ENCODE peak calls at places on chromosomes 2 and 18, in seven cellular contexts. S is endothelial cell of umbilical vein, R is transverse colon, Y is breast epithelium, I is upper lobe of left lung, T is heart left ventricle, U is stomach. B is an unnamed sample.

GRCh38 chr2:23160006-23160405 is 225.0 kb upstream of the KLHL29 start:
- DNase-seq in S (no peak), R (no peak), Y (no peak), I (no peak), T (no peak), U (no peak), B (no peak)

GRCh38 chr18:48877941-48878340 is 72.8 kb downstream of the SMAD7 start:
- DNase-seq in S (no peak), R (no peak), Y (no peak), I (no peak), T (no peak), U (no peak), B (no peak)

GRCh38 chr2:236922061-236922460 is 163.6 kb upstream of the COPS8 start:
- DNase-seq in S (no peak), R (no peak), Y (no peak), I (no peak), T (no peak), U (peak; percentile 25), B (no peak)

GRCh38 chr2:1827686-1828085 is 83.4 kb upstream of the PXDN start:
- DNase-seq in S (no peak), R (no peak), Y (no peak), I (no peak), T (no peak), U (no peak), B (peak; percentile 47)

GRCh38 chr2:45992021-45992745 is 305.0 kb upstream of the EPAS1 start:
- DNase-seq in S (no peak), R (peak; percentile 77), Y (no peak), I (peak; percentile 78), T (no peak), U (peak; percentile 84), B (no peak)

GRCh38 chr18:75211721-75212625 is 1.4 kb downstream of the TSHZ1 start:
- DNase-seq in S (peak; percentile 56), R (peak; percentile 39), Y (no peak), I (peak; percentile 69), T (peak; percentile 66), U (no peak), B (peak; percentile 40)

GRCh38 chr2:203340791-203341487 is 12.7 kb downstream of the ABI2 start:
- DNase-seq in S (peak; percentile 81), R (no peak), Y (no peak), I (no peak), T (no peak), U (no peak), B (no peak)

GRCh38 chr18:69469444-69469919 is 68.8 kb downstream of the DOK6 start:
- DNase-seq in S (no peak), R (no peak), Y (no peak), I (no peak), T (no peak), U (no peak), B (no peak)

GRCh38 chr2:240463274-240463865 is 27.9 kb downstream of the GPC1 start:
- DNase-seq in S (no peak), R (peak; percentile 5), Y (peak; percentile 49), I (peak; percentile 19), T (peak; percentile 6), U (peak; percentile 16), B (peak; percentile 12)

GRCh38 chr2:108640731-108641130 is 78.6 kb upstream of the RANBP2 start:
- DNase-seq in S (peak; percentile 38), R (no peak), Y (no peak), I (no peak), T (no peak), U (no peak), B (no peak)

GRCh38 chr2:85216051-85216431 is 82.8 kb downstream of the TCF7L1 start:
- DNase-seq in S (no peak), R (no peak), Y (no peak), I (no peak), T (no peak), U (no peak), B (no peak)

DNA sequence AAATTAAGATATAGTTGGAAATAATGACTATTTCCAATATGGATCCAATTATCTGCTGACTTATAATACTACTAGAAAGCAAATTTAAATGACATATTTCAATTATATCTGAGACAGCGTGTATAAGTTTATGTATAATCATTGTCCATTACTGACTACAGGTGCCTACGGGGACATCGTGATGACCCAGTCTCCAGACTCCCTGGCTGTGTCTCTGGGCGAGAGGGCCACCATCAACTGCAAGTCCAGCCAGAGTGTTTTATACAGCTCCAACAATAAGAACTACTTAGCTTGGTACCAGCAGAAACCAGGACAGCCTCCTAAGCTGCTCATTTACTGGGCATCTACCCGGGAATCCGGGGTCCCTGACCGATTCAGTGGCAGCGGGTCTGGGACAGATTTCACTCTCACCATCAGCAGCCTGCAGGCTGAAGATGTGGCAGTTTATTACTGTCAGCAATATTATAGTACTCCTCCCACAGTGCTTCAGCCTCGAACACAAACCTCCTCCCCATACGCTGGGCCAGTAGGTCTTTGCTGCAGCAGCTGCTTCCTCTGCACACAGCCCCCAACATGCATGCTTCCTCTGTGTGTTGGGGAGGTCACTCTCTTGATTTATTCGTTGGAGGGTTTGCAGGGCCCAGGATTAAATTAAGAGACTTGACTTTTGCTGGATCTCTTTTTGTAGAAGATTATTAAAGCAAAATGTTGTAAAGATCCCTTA is 194.4 kb downstream of the RPIA start:
- DNase-seq in S (no peak), R (no peak), Y (no peak), I (no peak), T (no peak), U (no peak), B (no peak)
- TF ChIP-seq POLR2A in S (no peak), R (no peak), Y (no peak), I (no peak), T (no peak), U (no peak), B (no peak)

DNA sequence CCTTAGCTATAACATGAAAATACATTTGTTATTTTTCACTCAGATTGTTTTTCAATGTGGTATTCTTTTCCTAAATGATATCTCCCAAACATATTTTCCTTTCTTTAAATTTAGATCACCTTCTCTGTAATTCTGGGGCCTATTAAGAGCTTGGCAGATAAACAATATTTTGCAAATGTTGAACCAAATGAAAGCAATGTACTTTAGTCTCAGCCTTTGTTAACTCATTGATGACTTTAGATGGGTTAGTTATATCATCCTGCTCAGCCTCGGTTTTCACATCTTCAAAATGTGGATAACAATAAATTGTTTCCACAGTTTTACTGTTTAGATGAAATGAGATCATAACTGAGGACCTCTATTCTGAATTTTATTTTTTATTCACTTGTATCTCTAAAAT is 1205.2 kb downstream of the SUCLG1 start:
- DNase-seq in S (no peak), R (no peak), Y (no peak), I (no peak), T (no peak), U (no peak), B (no peak)
- H3K4me1 ChIP-seq in S (no peaks in the 10 kb centered on the region), R (no peaks in the 10 kb centered on the region), Y (no peaks in the 10 kb centered on the region), I (no peaks in the 10 kb centered on the region), T (no peaks in the 10 kb centered on the region), U (no peaks in the 10 kb centered on the region), B (no peaks in the 10 kb centered on the region)

DNA sequence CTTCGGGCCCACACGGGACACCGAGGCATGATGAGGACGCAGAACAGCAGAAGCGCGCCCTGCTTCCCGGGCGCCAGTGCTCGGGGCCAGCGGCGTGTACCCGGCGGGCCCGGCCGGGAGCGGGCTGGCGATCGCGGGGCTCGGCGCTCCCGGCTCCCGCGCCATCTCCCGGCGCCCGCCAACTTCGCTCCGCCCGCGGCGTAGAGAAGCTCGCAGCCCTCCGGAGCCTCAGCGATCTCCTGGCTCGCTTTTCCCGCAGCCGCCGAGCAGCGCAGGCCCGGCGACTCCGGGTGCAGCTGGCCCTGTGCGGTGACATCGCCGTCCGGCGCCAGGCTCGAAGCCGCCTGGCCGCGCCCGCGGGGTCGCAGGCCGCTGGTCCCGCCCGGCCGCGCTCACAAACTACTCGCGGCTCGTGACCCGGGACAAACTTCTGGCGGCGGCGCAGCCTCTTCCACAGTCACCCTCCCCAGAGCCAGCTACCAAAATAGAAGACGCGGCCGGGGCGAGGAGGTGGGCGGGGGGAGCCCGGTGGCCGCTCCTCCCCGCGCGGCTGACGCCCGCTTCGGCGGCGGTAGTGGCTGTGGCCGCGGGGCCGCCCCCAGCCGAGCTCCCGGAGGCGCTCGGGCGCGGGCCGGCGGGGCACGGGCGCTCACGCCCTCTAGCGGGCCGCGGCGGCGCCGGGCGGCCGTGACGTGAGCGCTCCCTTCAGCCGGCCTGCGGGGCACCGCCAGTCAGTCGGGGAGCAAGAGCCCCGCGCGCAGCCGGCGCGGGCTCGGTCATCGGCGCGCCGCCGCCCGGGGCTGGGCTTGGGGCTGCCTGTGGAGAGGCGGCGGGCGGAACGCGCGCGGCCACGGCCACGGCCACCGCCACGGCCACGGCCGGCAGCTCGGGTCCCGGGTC is at the start of gene PTPRM:
- DNase-seq in S (peak; percentile 77), R (peak; percentile 72), Y (peak; percentile 78), I (peak; percentile 78), T (peak; percentile 94), U (peak; percentile 82), B (peak; percentile 75)
- TF ChIP-seq CTCF in S (peak; percentile 41), R (no peak), Y (no peak), I (peak; percentile 98), T (peak; percentile 47), U (no peak), B (peak; percentile 11)

GRCh38 chr2:231392431-231393148 is 2.9 kb upstream of the B3GNT7 start:
- DNase-seq in S (no peak), R (no peak), Y (no peak), I (no peak), T (no peak), U (no peak), B (no peak)

GRCh38 chr2:231393149-231394131 is 2.1 kb upstream of the B3GNT7 start:
- DNase-seq in S (no peak), R (no peak), Y (no peak), I (peak; percentile 56), T (no peak), U (no peak), B (no peak)

GRCh38 chr2:231396058-231396821 is 730 bp downstream of the B3GNT7 start:
- DNase-seq in S (no peak), R (no peak), Y (no peak), I (no peak), T (no peak), U (no peak), B (no peak)

GRCh38 chr2:231395188-231396057 is at the start of gene B3GNT7:
- DNase-seq in S (no peak), R (peak; percentile 68), Y (no peak), I (no peak), T (no peak), U (peak; percentile 57), B (no peak)

DNA sequence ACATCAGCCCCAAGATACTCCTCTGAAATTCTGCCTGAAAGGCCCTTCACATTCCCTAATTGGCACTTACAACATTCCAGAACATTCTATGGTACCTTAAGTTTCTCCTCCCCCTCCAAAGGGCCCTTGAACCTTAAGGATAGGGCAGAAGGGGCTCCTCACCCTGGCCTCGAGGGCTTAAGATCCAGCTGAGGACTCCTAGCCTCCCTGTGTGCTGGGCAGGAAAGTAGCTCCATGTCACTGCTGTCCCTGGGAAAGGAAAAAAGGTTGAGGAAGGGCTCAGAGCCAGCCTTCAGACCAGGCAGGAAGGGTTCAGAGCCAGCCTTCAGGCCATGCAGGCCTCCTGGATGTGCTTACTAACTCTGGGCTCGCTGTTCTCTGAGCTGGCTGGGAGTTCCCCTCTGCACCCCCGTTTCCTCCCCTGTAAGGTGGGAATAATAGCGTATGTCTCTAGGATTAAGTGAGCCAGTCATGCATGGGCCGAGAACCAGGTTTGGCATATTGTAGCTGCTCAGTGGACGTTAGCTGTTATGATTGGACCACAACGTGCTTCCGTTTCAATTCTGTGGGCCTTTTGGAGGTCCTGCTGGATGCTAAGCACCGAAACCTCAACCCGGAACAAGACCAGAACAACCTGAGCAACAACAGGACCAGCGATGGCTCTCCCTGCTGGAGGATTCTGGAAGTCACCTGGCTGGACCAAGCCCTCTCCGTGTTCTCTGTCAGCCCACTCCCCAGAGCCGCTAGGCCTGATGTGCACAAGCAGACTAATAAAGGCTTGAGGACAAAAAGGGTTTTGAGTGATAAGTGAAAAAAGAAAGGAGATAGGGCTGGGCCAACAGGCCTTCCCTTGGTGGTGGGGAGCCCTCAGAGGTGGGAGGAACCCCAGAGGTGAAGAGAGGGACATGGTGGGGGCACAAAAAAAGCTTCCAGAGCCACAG is 1.0 kb upstream of the B3GNT7 start:
- DNase-seq in S (no peak), R (no peak), Y (no peak), I (peak; percentile 70), T (no peak), U (no peak), B (no peak)
- TF ChIP-seq POLR2A in S (no peak), R (no peak), Y (no peak), I (no peak), T (no peak), U (no peak), B (no peak)

B was measured in tibial nerve.